ENCODE peak calls at places on chromosomes 16 and 17, in four cellular contexts. R is effector CD4-positive, alpha-beta T cell; W is stimulated activated CD4-positive, alpha-beta T cell treated with anti-CD3 and anti-CD28 coated beads, Interleukin-1b, Interleukin-23, amount 100 ng/mL, for 24 hours; I is activated gamma-delta T cell treated with anti-CD3 and anti-CD28 coated beads, Interleukin-2, amount 50 U/mL, for 16 hours. X is an unnamed sample.

GRCh38 chr17:42193216-42194132 is 820 bp downstream of the GHDC start:
- DNase-seq in W (no peak), I (no peak), R (no peak), X (no peak)

GRCh38 chr17:78343099-78343432 is 16.8 kb downstream of the SOCS3 start:
- DNase-seq in W (no peak), R (no peak), I (no peak), X (no peak)

GRCh38 chr16:81700071-81700779 is 78.9 kb upstream of the PLCG2 start:
- DNase-seq in W (no peak), R (no peak), I (no peak), X (no peak)

GRCh38 chr16:2704983-2705275 is 15.1 kb downstream of the PRSS27 start:
- DNase-seq in W (no peak), I (no peak), R (no peak), X (no peak)

GRCh38 chr17:41533613-41534012 is 5.5 kb upstream of the KRT19 start:
- DNase-seq in R (no peak), I (no peak), W (no peak), X (no peak)

GRCh38 chr17:80375186-80375585 is 39.8 kb upstream of the ENDOV start:
- DNase-seq in I (no peak), R (no peak), W (no peak), X (no peak)

GRCh38 chr17:7177210-7177953 is 1.8 kb downstream of the ASGR1 start:
- DNase-seq in R (peak; percentile 56), W (peak; percentile 40), I (peak; percentile 42), X (peak; percentile 58)

GRCh38 chr17:7256766-7257456 is 4.9 kb downstream of the ELP5 start:
- DNase-seq in R (no peak), I (no peak), W (no peak), X (no peak)

GRCh38 chr17:3613139-3613538 is 3.9 kb upstream of the TRPV1 start:
- DNase-seq in W (no peak), R (no peak), I (no peak), X (no peak)

GRCh38 chr17:50715471-50715870 is 3.9 kb upstream of the LUC7L3 start:
- DNase-seq in R (no peak), I (no peak), W (no peak), X (no peak)

GRCh38 chr17:3796822-3797170 is 4.2 kb downstream of the ITGAE start:
- DNase-seq in W (no peak), R (no peak), I (no peak), X (no peak)

GRCh38 chr16:82631701-82632685 is 5.2 kb downstream of the CDH13 start:
- DNase-seq in W (no peak), I (no peak), R (no peak), X (no peak)

GRCh38 chr17:76261421-76262215 is 3.5 kb upstream of the UBALD2 start:
- DNase-seq in R (no peak), W (no peak), I (no peak), X (no peak)

GRCh38 chr17:69455040-69455439 is 40.5 kb downstream of the MAP2K6 start:
- DNase-seq in I (no peak), W (no peak), R (no peak), X (no peak)

GRCh38 chr16:67336646-67337045 is 10.0 kb downstream of the LRRC36 start:
- DNase-seq in R (no peak), I (no peak), W (no peak), X (no peak)

GRCh38 chr16:8877894-8878522 is 4.1 kb upstream of the LITAFD start:
- DNase-seq in R (no peak), I (no peak), W (no peak), X (no peak)

GRCh38 chr17:50167371-50167770 is 1.6 kb downstream of the SGCA start:
- DNase-seq in W (no peak), R (no peak), I (no peak), X (no peak)

GRCh38 chr16:84508502-84508901 is 4.0 kb upstream of the MEAK7 start:
- DNase-seq in R (no peak), W (no peak), I (no peak), X (no peak)

GRCh38 chr17:57195790-57196460 is 60.4 kb upstream of the MSI2 start:
- DNase-seq in W (no peak), R (no peak), I (no peak), X (no peak)

GRCh38 chr17:32673964-32674363 is 187.2 kb downstream of the CDK5R1 start:
- DNase-seq in R (no peak), W (no peak), I (no peak), X (no peak)

GRCh38 chr17:42002175-42002791 is 15.0 kb downstream of the DNAJC7 start:
- DNase-seq in I (no peak), W (no peak), R (no peak), X (no peak)

GRCh38 chr16:85046957-85047866 is 19.6 kb downstream of the KIAA0513 start:
- DNase-seq in W (no peak), R (no peak), I (no peak), X (no peak)

GRCh38 chr17:13030459-13031305 is 12.9 kb upstream of the ELAC2 start:
- DNase-seq in R (peak; percentile 44), I (peak; percentile 25), W (peak; percentile 9), X (peak; percentile 77)

GRCh38 chr17:73350864-73351263 is 39.1 kb upstream of the CDC42EP4 start:
- DNase-seq in R (no peak), W (no peak), I (no peak), X (no peak)

GRCh38 chr16:69890114-69890890 is 60.8 kb upstream of the CLEC18A start:
- DNase-seq in I (no peak), R (no peak), W (no peak), X (no peak)

GRCh38 chr17:81429813-81430510 is 34.7 kb downstream of the BAHCC1 start:
- DNase-seq in R (no peak), W (no peak), I (no peak), X (no peak)

GRCh38 chr17:81702934-81703746 is at the start of gene MRPL12:
- DNase-seq in I (peak; percentile 86), W (peak; percentile 84), R (peak; percentile 88), X (peak; percentile 95)

GRCh38 chr16:9159839-9160550 is 68.6 kb downstream of the HAPSTR1 start:
- DNase-seq in W (peak; percentile 4), R (no peak), I (no peak), X (peak; percentile 61)

GRCh38 chr17:58991718-58992331 is 114.9 kb downstream of the TRIM37 start:
- DNase-seq in R (no peak), W (no peak), I (no peak), X (no peak)